ENCODE peak calls at places on chromosomes 3 and 15, in ten cellular contexts. D is astrocyte, A is IMR-90, B is H9, O is neural progenitor cell, F is HepG2, P is DND-41, E is A549, H is mammary epithelial cell, I is GM23338. T is an unnamed sample.

GRCh38 chr15:78003539-78004008 is 73.9 kb downstream of the TBC1D2B start:
- DNase-seq in H (no peak), P (no peak), I (no peak), A (no peak), D (no peak), O (peak; percentile 44), B (peak; percentile 36), E (no peak), F (no peak), T (no peak)

GRCh38 chr3:183698318-183698731 is 728 bp downstream of the YEATS2 start:
- DNase-seq in B (no peak), D (peak; percentile 30), P (no peak), E (peak; percentile 6), F (no peak), O (peak; percentile 65), H (peak; percentile 35), I (peak; percentile 62), A (peak; percentile 35), T (peak; percentile 45)

GRCh38 chr3:134232146-134232545 is 18.5 kb downstream of the RYK start:
- DNase-seq in H (peak; percentile 39), O (no peak), F (no peak), A (peak; percentile 55), I (no peak), P (no peak), D (peak; percentile 46), E (no peak), B (no peak), T (no peak)

GRCh38 chr3:151192545-151192944 is 10.5 kb downstream of the GPR171 start:
- DNase-seq in F (no peak), O (no peak), D (no peak), I (no peak), A (no peak), P (no peak), H (no peak), B (no peak), E (no peak), T (no peak)

GRCh38 chr3:94440767-94441493 is 378.1 kb downstream of the NSUN3 start:
- DNase-seq in F (peak; percentile 17), A (peak; percentile 89), E (peak; percentile 33), P (no peak), I (no peak), B (no peak), D (peak; percentile 89), O (no peak), H (peak; percentile 51), T (no peak)

GRCh38 chr3:48429416-48430358 is at the start of gene PLXNB1:
- DNase-seq in D (peak; percentile 75), A (peak; percentile 71), F (peak; percentile 97), O (peak; percentile 92), P (peak; percentile 65), B (peak; percentile 97), I (peak; percentile 98), H (peak; percentile 88), E (peak; percentile 47), T (peak; percentile 58)

GRCh38 chr3:149596136-149596770 is 61.6 kb downstream of the WWTR1 start:
- DNase-seq in H (no peak), B (no peak), F (no peak), O (no peak), I (no peak), P (no peak), A (peak; percentile 54), E (no peak), D (peak; percentile 49), T (no peak)

GRCh38 chr15:69647160-69647513 is 194.5 kb downstream of the RPLP1 start:
- DNase-seq in D (no peak), E (no peak), H (no peak), B (peak; percentile 28), A (no peak), O (peak; percentile 16), F (no peak), P (no peak), I (peak; percentile 20), T (no peak)

GRCh38 chr15:29911705-29912104 is 89.4 kb upstream of the TJP1 start:
- DNase-seq in O (no peak), P (no peak), E (no peak), A (peak; percentile 55), I (no peak), F (no peak), H (no peak), D (no peak), B (no peak), T (no peak)

GRCh38 chr3:16686679-16687078 is 81.5 kb upstream of the DAZL start:
- DNase-seq in I (peak; percentile 30), F (no peak), E (no peak), H (no peak), D (no peak), O (no peak), B (no peak), P (no peak), A (no peak), T (no peak)

GRCh38 chr3:119831941-119832371 is 50.1 kb downstream of the NR1I2 start:
- DNase-seq in H (peak; percentile 39), A (peak; percentile 70), F (no peak), P (no peak), B (no peak), D (peak; percentile 84), I (no peak), E (no peak), O (no peak), T (no peak)

GRCh38 chr3:185978516-185978915 is 40.7 kb upstream of the TRA2B start:
- DNase-seq in H (no peak), F (no peak), D (no peak), B (no peak), I (no peak), O (no peak), A (no peak), E (no peak), P (no peak), T (no peak)

GRCh38 chr3:52117537-52117936 is 36.7 kb downstream of the POC1A start:
- DNase-seq in F (no peak), P (no peak), D (no peak), O (no peak), I (no peak), B (no peak), H (no peak), A (no peak), E (no peak), T (no peak)

GRCh38 chr3:36297195-36297594 is 83.1 kb upstream of the STAC start:
- DNase-seq in I (no peak), H (no peak), D (no peak), O (no peak), E (no peak), A (no peak), P (no peak), F (no peak), B (no peak), T (no peak)
- H3K4me2 ChIP-seq in I (no peak overlapping the region), H (no peak overlapping the region), D (no peak overlapping the region), O (no peak overlapping the region), E (peak overlapping the region; percentile 58), A (no peak overlapping the region), P (no peak overlapping the region), F (no peak overlapping the region), B (no peak overlapping the region), T (no peak overlapping the region)

GRCh38 chr15:45857295-45857694 is 222.5 kb downstream of the SQOR start:
- DNase-seq in B (no peak), F (no peak), P (no peak), H (no peak), I (no peak), D (no peak), E (no peak), O (no peak), A (no peak), T (no peak)

GRCh38 chr15:45862034-45862433 is 227.2 kb downstream of the SQOR start:
- DNase-seq in O (no peak), D (no peak), I (no peak), E (no peak), H (peak; percentile 23), A (no peak), B (no peak), P (no peak), F (no peak), T (no peak)

GRCh38 chr15:45855907-45856579 is 221.2 kb downstream of the SQOR start:
- DNase-seq in D (no peak), I (no peak), H (peak; percentile 91), A (no peak), B (no peak), O (no peak), P (no peak), F (no peak), E (no peak), T (no peak)

GRCh38 chr15:45855210-45855906 is 220.5 kb downstream of the SQOR start:
- DNase-seq in F (peak; percentile 25), B (no peak), A (no peak), O (no peak), E (no peak), I (no peak), H (peak; percentile 20), P (no peak), D (no peak), T (no peak)

GRCh38 chr15:45858491-45858890 is 223.7 kb downstream of the SQOR start:
- DNase-seq in F (no peak), B (no peak), E (no peak), O (no peak), P (no peak), I (no peak), H (no peak), D (no peak), A (no peak), T (no peak)
- TF ChIP-seq CTCF in F (no peak), B (no peak), E (no peak), O (no peak), P (no peak), I (no peak), H (no peak), D (no peak), A (no peak), T (no peak)

GRCh38 chr3:128994581-128995161 is 795 bp upstream of the CFAP92 start:
- DNase-seq in A (no peak), I (no peak), H (no peak), D (no peak), O (no peak), B (no peak), F (no peak), E (no peak), P (no peak), T (no peak)
- H3K4me2 ChIP-seq in A (no peak overlapping the region), I (peak overlapping the region; percentile 88), H (no peak overlapping the region), D (peak overlapping the region; percentile 88), O (peak overlapping the region; percentile 84), B (peak overlapping the region; percentile 69), F (no peak overlapping the region), E (peak overlapping the region; percentile 86), P (peak overlapping the region; percentile 75), T (peak overlapping the region; percentile 71)

GRCh38 chr3:100334340-100335136 is at the start of gene NIT2:
- DNase-seq in D (peak; percentile 67), F (peak; percentile 85), E (peak; percentile 86), P (peak; percentile 83), B (peak; percentile 94), A (peak; percentile 72), I (peak; percentile 97), H (peak; percentile 69), O (peak; percentile 98), T (peak; percentile 91)
- TF ChIP-seq CTCF in D (no peak), F (peak; percentile 17), E (no peak), P (peak; percentile 4), B (no peak), A (no peak), I (no peak), H (no peak), O (no peak), T (no peak)

GRCh38 chr15:49151831-49152230 is 3.6 kb downstream of the COPS2 start:
- DNase-seq in B (no peak), A (no peak), F (no peak), I (no peak), O (no peak), E (no peak), P (no peak), H (no peak), D (no peak), T (no peak)
- H3K4me2 ChIP-seq in B (no peak overlapping the region), A (no peak overlapping the region), F (no peak overlapping the region), I (no peak overlapping the region), O (no peak overlapping the region), E (no peak overlapping the region), P (no peak overlapping the region), H (no peak overlapping the region), D (no peak overlapping the region), T (no peak overlapping the region)